ENCODE peak calls at places on chromosomes 2 and 18, in eight cellular contexts. N, E, Q, O, G, I, R and C are unnamed samples.

GRCh38 chr2:230770804-230771203 is 58.2 kb downstream of the CAB39 start:
- DNase-seq in N (no peak), E (no peak), Q (no peak), O (no peak), G (no peak), I (no peak), R (no peak), C (no peak)

GRCh38 chr2:206713770-206714169 is 4.4 kb downstream of the DYTN start:
- DNase-seq in N (no peak), E (no peak), Q (no peak), O (peak; percentile 17), G (no peak), I (no peak), R (no peak), C (no peak)

GRCh38 chr2:233152541-233152940 is 92.4 kb downstream of the INPP5D start:
- DNase-seq in N (no peak), E (no peak), Q (no peak), O (no peak), G (no peak), I (no peak), R (no peak), C (peak; percentile 75)

GRCh38 chr2:233094614-233095013 is 34.5 kb downstream of the INPP5D start:
- DNase-seq in N (no peak), E (no peak), Q (no peak), O (no peak), G (no peak), I (no peak), R (no peak), C (no peak)

GRCh38 chr2:172234716-172235661 is 132.3 kb upstream of the DLX2 start:
- DNase-seq in N (no peak), E (no peak), Q (no peak), O (no peak), G (no peak), I (peak; percentile 61), R (peak; percentile 17), C (no peak)

GRCh38 chr18:34543356-34543755 is 166.7 kb upstream of the DTNA start:
- DNase-seq in N (no peak), E (no peak), Q (no peak), O (no peak), G (no peak), I (no peak), R (no peak), C (no peak)

GRCh38 chr18:75052475-75052874 is 156.5 kb downstream of the PTGR3 start:
- DNase-seq in N (no peak), E (no peak), Q (no peak), O (no peak), G (no peak), I (no peak), R (no peak), C (no peak)

GRCh38 chr2:120779781-120780283 is 44.2 kb downstream of the GLI2 start:
- DNase-seq in N (peak; percentile 32), E (no peak), Q (no peak), O (no peak), G (no peak), I (no peak), R (no peak), C (no peak)